ENCODE peak calls at places on chromosomes 16 and 17, in eight cellular contexts. One of them, this sample, is unnamed.

GRCh38 chr17:50538549-50539410 is 6.2 kb downstream of the EPN3 start:
- DNase-seq in endothelial cell of umbilical vein: no peak
- DNase-seq in iPS DF 6.9: no peak
- DNase-seq in GM23338: no peak
- DNase-seq in PC-3: no peak
- DNase-seq in CD4-positive, alpha-beta memory T cell: no peak
- DNase-seq in breast epithelium: no peak
- DNase-seq in heart right ventricle: no peak
- DNase-seq in this sample: no peak

GRCh38 chr16:67542464-67542863 is 13.8 kb downstream of the RIPOR1 start:
- DNase-seq in endothelial cell of umbilical vein: peak; percentile 80
- DNase-seq in iPS DF 6.9: no peak
- DNase-seq in GM23338: peak; percentile 32
- DNase-seq in PC-3: peak; percentile 30
- DNase-seq in CD4-positive, alpha-beta memory T cell: peak; percentile 84
- DNase-seq in breast epithelium: no peak
- DNase-seq in heart right ventricle: no peak
- DNase-seq in this sample: no peak

GRCh38 chr17:81456798-81457197 is 55.8 kb downstream of the ACTG1 start:
- DNase-seq in endothelial cell of umbilical vein: peak; percentile 80
- DNase-seq in iPS DF 6.9: no peak
- DNase-seq in GM23338: no peak
- DNase-seq in PC-3: no peak
- DNase-seq in CD4-positive, alpha-beta memory T cell: no peak
- DNase-seq in breast epithelium: no peak
- DNase-seq in heart right ventricle: no peak
- DNase-seq in this sample: no peak

GRCh38 chr17:80822021-80822699 is 169.5 kb upstream of the CHMP6 start:
- DNase-seq in endothelial cell of umbilical vein: no peak
- DNase-seq in iPS DF 6.9: no peak
- DNase-seq in GM23338: no peak
- DNase-seq in PC-3: no peak
- DNase-seq in CD4-positive, alpha-beta memory T cell: no peak
- DNase-seq in breast epithelium: no peak
- DNase-seq in heart right ventricle: no peak
- DNase-seq in this sample: peak; percentile 8

GRCh38 chr16:81740163-81740562 is 38.9 kb upstream of the PLCG2 start:
- DNase-seq in endothelial cell of umbilical vein: no peak
- DNase-seq in iPS DF 6.9: no peak
- DNase-seq in GM23338: peak; percentile 64
- DNase-seq in PC-3: no peak
- DNase-seq in CD4-positive, alpha-beta memory T cell: no peak
- DNase-seq in breast epithelium: no peak
- DNase-seq in heart right ventricle: no peak
- DNase-seq in this sample: no peak

GRCh38 chr17:19334331-19334730 is 28.2 kb downstream of the B9D1 start:
- DNase-seq in endothelial cell of umbilical vein: no peak
- DNase-seq in iPS DF 6.9: no peak
- DNase-seq in GM23338: no peak
- DNase-seq in PC-3: no peak
- DNase-seq in CD4-positive, alpha-beta memory T cell: no peak
- DNase-seq in breast epithelium: no peak
- DNase-seq in heart right ventricle: no peak
- DNase-seq in this sample: peak; percentile 42

GRCh38 chr16:525520-526180 is 1.9 kb upstream of the CAPN15 start:
- DNase-seq in endothelial cell of umbilical vein: peak; percentile 71
- DNase-seq in iPS DF 6.9: no peak
- DNase-seq in GM23338: no peak
- DNase-seq in PC-3: peak; percentile 88
- DNase-seq in CD4-positive, alpha-beta memory T cell: peak; percentile 14
- DNase-seq in breast epithelium: peak; percentile 35
- DNase-seq in heart right ventricle: no peak
- DNase-seq in this sample: no peak

GRCh38 chr17:6069611-6070279 is 434 bp upstream of the WSCD1 start:
- DNase-seq in endothelial cell of umbilical vein: peak; percentile 44
- DNase-seq in iPS DF 6.9: no peak
- DNase-seq in GM23338: peak; percentile 21
- DNase-seq in PC-3: no peak
- DNase-seq in CD4-positive, alpha-beta memory T cell: peak; percentile 19
- DNase-seq in breast epithelium: no peak
- DNase-seq in heart right ventricle: no peak
- DNase-seq in this sample: no peak

GRCh38 chr17:17551361-17551760 is 40.1 kb downstream of the PEMT start:
- DNase-seq in endothelial cell of umbilical vein: no peak
- DNase-seq in iPS DF 6.9: no peak
- DNase-seq in GM23338: peak; percentile 23
- DNase-seq in PC-3: no peak
- DNase-seq in CD4-positive, alpha-beta memory T cell: no peak
- DNase-seq in breast epithelium: no peak
- DNase-seq in heart right ventricle: peak; percentile 72
- DNase-seq in this sample: peak; percentile 54

GRCh38 chr17:17778308-17779014 is 58.3 kb downstream of the SREBF1 start:
- DNase-seq in endothelial cell of umbilical vein: no peak
- DNase-seq in iPS DF 6.9: no peak
- DNase-seq in GM23338: no peak
- DNase-seq in PC-3: no peak
- DNase-seq in CD4-positive, alpha-beta memory T cell: no peak
- DNase-seq in breast epithelium: no peak
- DNase-seq in heart right ventricle: peak; percentile 76
- DNase-seq in this sample: peak; percentile 51

GRCh38 chr17:296382-296781 is 56.2 kb downstream of the RPH3AL start:
- DNase-seq in endothelial cell of umbilical vein: no peak
- DNase-seq in iPS DF 6.9: no peak
- DNase-seq in GM23338: no peak
- DNase-seq in PC-3: no peak
- DNase-seq in CD4-positive, alpha-beta memory T cell: no peak
- DNase-seq in breast epithelium: no peak
- DNase-seq in heart right ventricle: no peak
- DNase-seq in this sample: no peak

GRCh38 chr17:48488548-48489106 is 42.2 kb downstream of the HOXB1 start:
- DNase-seq in endothelial cell of umbilical vein: no peak
- DNase-seq in iPS DF 6.9: no peak
- DNase-seq in GM23338: no peak
- DNase-seq in PC-3: no peak
- DNase-seq in CD4-positive, alpha-beta memory T cell: no peak
- DNase-seq in breast epithelium: no peak
- DNase-seq in heart right ventricle: no peak
- DNase-seq in this sample: no peak

GRCh38 chr17:64706224-64707076 is 44.3 kb upstream of the SMURF2 start:
- DNase-seq in endothelial cell of umbilical vein: no peak
- DNase-seq in iPS DF 6.9: no peak
- DNase-seq in GM23338: no peak
- DNase-seq in PC-3: peak; percentile 96
- DNase-seq in CD4-positive, alpha-beta memory T cell: no peak
- DNase-seq in breast epithelium: no peak
- DNase-seq in heart right ventricle: no peak
- DNase-seq in this sample: no peak

GRCh38 chr16:86704516-86704915 is 126.2 kb downstream of the FOXL1 start:
- DNase-seq in endothelial cell of umbilical vein: no peak
- DNase-seq in iPS DF 6.9: no peak
- DNase-seq in GM23338: no peak
- DNase-seq in PC-3: no peak
- DNase-seq in CD4-positive, alpha-beta memory T cell: no peak
- DNase-seq in breast epithelium: no peak
- DNase-seq in heart right ventricle: no peak
- DNase-seq in this sample: peak; percentile 8

GRCh38 chr17:74981979-74982662 is 5.3 kb upstream of the CDR2L start:
- DNase-seq in endothelial cell of umbilical vein: peak; percentile 47
- DNase-seq in iPS DF 6.9: no peak
- DNase-seq in GM23338: peak; percentile 94
- DNase-seq in PC-3: peak; percentile 81
- DNase-seq in CD4-positive, alpha-beta memory T cell: peak; percentile 85
- DNase-seq in breast epithelium: peak; percentile 60
- DNase-seq in heart right ventricle: peak; percentile 81
- DNase-seq in this sample: peak; percentile 74

GRCh38 chr16:86484240-86484639 is 26.1 kb upstream of the FOXF1 start:
- DNase-seq in endothelial cell of umbilical vein: no peak
- DNase-seq in iPS DF 6.9: no peak
- DNase-seq in GM23338: no peak
- DNase-seq in PC-3: no peak
- DNase-seq in CD4-positive, alpha-beta memory T cell: no peak
- DNase-seq in breast epithelium: no peak
- DNase-seq in heart right ventricle: no peak
- DNase-seq in this sample: no peak

GRCh38 chr16:54287018-54287757 is 601 bp upstream of the IRX3 start:
- DNase-seq in endothelial cell of umbilical vein: no peak
- DNase-seq in iPS DF 6.9: no peak
- DNase-seq in GM23338: peak; percentile 90
- DNase-seq in PC-3: no peak
- DNase-seq in CD4-positive, alpha-beta memory T cell: no peak
- DNase-seq in breast epithelium: no peak
- DNase-seq in heart right ventricle: no peak
- DNase-seq in this sample: no peak

GRCh38 chr16:23920899-23921298 is 85.1 kb downstream of the PRKCB start:
- DNase-seq in endothelial cell of umbilical vein: no peak
- DNase-seq in iPS DF 6.9: no peak
- DNase-seq in GM23338: no peak
- DNase-seq in PC-3: no peak
- DNase-seq in CD4-positive, alpha-beta memory T cell: no peak
- DNase-seq in breast epithelium: no peak
- DNase-seq in heart right ventricle: no peak
- DNase-seq in this sample: no peak

GRCh38 chr16:17298238-17298637 is 172.5 kb downstream of the XYLT1 start:
- DNase-seq in endothelial cell of umbilical vein: no peak
- DNase-seq in iPS DF 6.9: no peak
- DNase-seq in GM23338: no peak
- DNase-seq in PC-3: no peak
- DNase-seq in CD4-positive, alpha-beta memory T cell: no peak
- DNase-seq in breast epithelium: no peak
- DNase-seq in heart right ventricle: no peak
- DNase-seq in this sample: no peak

GRCh38 chr16:17301184-17301583 is 169.6 kb downstream of the XYLT1 start:
- DNase-seq in endothelial cell of umbilical vein: no peak
- DNase-seq in iPS DF 6.9: no peak
- DNase-seq in GM23338: no peak
- DNase-seq in PC-3: no peak
- DNase-seq in CD4-positive, alpha-beta memory T cell: no peak
- DNase-seq in breast epithelium: no peak
- DNase-seq in heart right ventricle: no peak
- DNase-seq in this sample: no peak

GRCh38 chr16:17301593-17302135 is 169.1 kb downstream of the XYLT1 start:
- DNase-seq in endothelial cell of umbilical vein: no peak
- DNase-seq in iPS DF 6.9: no peak
- DNase-seq in GM23338: no peak
- DNase-seq in PC-3: no peak
- DNase-seq in CD4-positive, alpha-beta memory T cell: no peak
- DNase-seq in breast epithelium: no peak
- DNase-seq in heart right ventricle: no peak
- DNase-seq in this sample: no peak

GRCh38 chr16:17302213-17302612 is 168.5 kb downstream of the XYLT1 start:
- DNase-seq in endothelial cell of umbilical vein: no peak
- DNase-seq in iPS DF 6.9: no peak
- DNase-seq in GM23338: no peak
- DNase-seq in PC-3: no peak
- DNase-seq in CD4-positive, alpha-beta memory T cell: peak; percentile 9
- DNase-seq in breast epithelium: no peak
- DNase-seq in heart right ventricle: no peak
- DNase-seq in this sample: no peak

DNA sequence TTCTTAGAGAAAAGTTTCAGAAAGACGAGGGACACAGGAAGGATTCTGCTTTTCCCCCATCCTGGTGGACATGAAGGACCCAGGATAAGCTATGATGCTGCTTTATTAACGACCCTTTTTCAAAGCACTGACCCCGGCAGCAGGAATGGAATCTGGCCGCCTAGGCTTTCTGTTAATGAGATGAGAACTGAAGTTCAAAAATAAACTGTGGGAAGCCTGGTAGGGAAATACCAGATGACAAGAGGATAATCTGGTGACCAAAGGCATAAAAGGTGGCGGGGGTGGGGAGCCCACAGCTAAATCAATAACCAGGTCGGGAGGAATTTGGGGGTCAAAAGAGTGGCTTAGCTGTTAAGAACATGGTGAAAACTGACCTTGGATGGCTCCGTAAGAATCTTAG is 171.0 kb downstream of the XYLT1 start:
- DNase-seq in endothelial cell of umbilical vein: no peak
- DNase-seq in iPS DF 6.9: no peak
- DNase-seq in GM23338: peak; percentile 50
- DNase-seq in PC-3: no peak
- DNase-seq in CD4-positive, alpha-beta memory T cell: no peak
- DNase-seq in breast epithelium: no peak
- DNase-seq in heart right ventricle: no peak
- DNase-seq in this sample: no peak
- H3K4me1 ChIP-seq in endothelial cell of umbilical vein: no peaks in the 10 kb centered on the region
- H3K4me1 ChIP-seq in iPS DF 6.9: peaks cover 1% of the 10 kb centered on the region
- H3K4me1 ChIP-seq in GM23338: peaks cover 35% of the 10 kb centered on the region
- H3K4me1 ChIP-seq in PC-3: no peaks in the 10 kb centered on the region
- H3K4me1 ChIP-seq in CD4-positive, alpha-beta memory T cell: peaks cover 22% of the 10 kb centered on the region
- H3K4me1 ChIP-seq in breast epithelium: no peaks in the 10 kb centered on the region
- H3K4me1 ChIP-seq in heart right ventricle: peaks cover 24% of the 10 kb centered on the region
- H3K4me1 ChIP-seq in this sample: peaks cover 46% of the 10 kb centered on the region

GRCh38 chr17:77687417-77687816 is 271.1 kb upstream of the TNRC6C start:
- DNase-seq in endothelial cell of umbilical vein: no peak
- DNase-seq in iPS DF 6.9: no peak
- DNase-seq in GM23338: no peak
- DNase-seq in PC-3: no peak
- DNase-seq in CD4-positive, alpha-beta memory T cell: no peak
- DNase-seq in breast epithelium: no peak
- DNase-seq in heart right ventricle: no peak
- DNase-seq in this sample: no peak
- H3K27me3 ChIP-seq in endothelial cell of umbilical vein: peaks cover 3% of the 10 kb centered on the region
- H3K27me3 ChIP-seq in iPS DF 6.9: no peaks in the 10 kb centered on the region
- H3K27me3 ChIP-seq in GM23338: no peaks in the 10 kb centered on the region
- H3K27me3 ChIP-seq in PC-3: peaks cover 78% of the 10 kb centered on the region
- H3K27me3 ChIP-seq in CD4-positive, alpha-beta memory T cell: no peaks in the 10 kb centered on the region
- H3K27me3 ChIP-seq in breast epithelium: no peaks in the 10 kb centered on the region
- H3K27me3 ChIP-seq in heart right ventricle: peaks cover 17% of the 10 kb centered on the region
- H3K27me3 ChIP-seq in this sample: no peaks in the 10 kb centered on the region

GRCh38 chr16:15033309-15033707 is 22.6 kb downstream of the NTAN1 start:
- DNase-seq in endothelial cell of umbilical vein: no peak
- DNase-seq in iPS DF 6.9: no peak
- DNase-seq in GM23338: no peak
- DNase-seq in PC-3: no peak
- DNase-seq in CD4-positive, alpha-beta memory T cell: no peak
- DNase-seq in breast epithelium: no peak
- DNase-seq in heart right ventricle: peak; percentile 41
- DNase-seq in this sample: no peak
- H3K36me3 ChIP-seq in endothelial cell of umbilical vein: peaks cover 18% of the 10 kb centered on the region
- H3K36me3 ChIP-seq in iPS DF 6.9: peaks cover 47% of the 10 kb centered on the region
- H3K36me3 ChIP-seq in GM23338: peaks cover 27% of the 10 kb centered on the region
- H3K36me3 ChIP-seq in PC-3: peaks cover 24% of the 10 kb centered on the region
- H3K36me3 ChIP-seq in CD4-positive, alpha-beta memory T cell: peaks cover 62% of the 10 kb centered on the region
- H3K36me3 ChIP-seq in breast epithelium: peaks cover 17% of the 10 kb centered on the region
- H3K36me3 ChIP-seq in heart right ventricle: peaks cover 98% of the 10 kb centered on the region
- H3K36me3 ChIP-seq in this sample: peaks cover 4% of the 10 kb centered on the region

DNA sequence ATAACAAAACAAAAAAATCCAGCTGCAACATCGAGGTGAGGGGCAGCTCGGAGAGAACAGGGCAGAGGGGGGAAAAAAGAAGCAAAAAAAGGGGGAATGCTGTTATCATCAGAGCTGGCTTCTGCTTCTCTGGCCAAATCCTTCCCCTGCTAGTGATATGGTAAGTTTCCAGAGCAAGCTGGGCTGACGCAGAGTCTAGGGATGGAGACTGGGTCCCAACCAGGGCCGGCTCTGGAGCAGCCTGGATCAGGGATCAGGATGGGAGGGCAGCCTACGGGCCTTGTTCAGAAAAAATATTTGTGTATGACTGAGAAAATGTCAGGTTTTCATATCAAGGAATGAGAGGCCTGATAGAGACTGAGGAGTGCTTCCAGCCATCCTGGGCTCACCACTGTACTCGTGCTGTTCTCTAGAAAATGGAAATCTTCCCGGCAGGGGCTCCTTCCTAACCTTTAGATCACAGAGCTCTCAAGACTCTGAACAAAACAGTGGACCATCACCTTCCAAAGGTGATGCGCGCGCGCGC is 726 bp upstream of the C1QTNF1 start:
- DNase-seq in endothelial cell of umbilical vein: no peak
- DNase-seq in iPS DF 6.9: no peak
- DNase-seq in GM23338: peak; percentile 31
- DNase-seq in PC-3: no peak
- DNase-seq in CD4-positive, alpha-beta memory T cell: no peak
- DNase-seq in breast epithelium: no peak
- DNase-seq in heart right ventricle: no peak
- DNase-seq in this sample: no peak
- H3K4me1 ChIP-seq in endothelial cell of umbilical vein: peaks cover 28% of the 10 kb centered on the region
- H3K4me1 ChIP-seq in iPS DF 6.9: no peaks in the 10 kb centered on the region
- H3K4me1 ChIP-seq in GM23338: peaks cover 7% of the 10 kb centered on the region
- H3K4me1 ChIP-seq in PC-3: peaks cover 55% of the 10 kb centered on the region
- H3K4me1 ChIP-seq in CD4-positive, alpha-beta memory T cell: peaks cover 13% of the 10 kb centered on the region
- H3K4me1 ChIP-seq in breast epithelium: peaks cover 19% of the 10 kb centered on the region
- H3K4me1 ChIP-seq in heart right ventricle: peaks cover 87% of the 10 kb centered on the region
- H3K4me1 ChIP-seq in this sample: peaks cover 46% of the 10 kb centered on the region

This sample was measured in psoas muscle.